ENCODE peak calls at places on chromosomes 6 and 20, in eight cellular contexts. Z is H1, I is OCI-LY7, U is hepatocyte, R is IMR-90, K is HCT116, N is SK-N-SH, V is DND-41. Q is an unnamed sample.

GRCh38 chr20:11797161-11797560 is 120.5 kb upstream of the BTBD3 start:
- DNase-seq in U (no peak), V (no peak), K (no peak), Z (no peak), R (no peak), I (no peak), N (no peak), Q (no peak)

GRCh38 chr6:84107495-84107894 is 73.9 kb downstream of the MRAP2 start:
- DNase-seq in Z (no peak), V (no peak), U (no peak), R (no peak), I (no peak), K (no peak), N (no peak), Q (no peak)

GRCh38 chr20:10322073-10323012 is 103.7 kb downstream of the SNAP25 start:
- DNase-seq in Z (no peak), K (no peak), I (no peak), R (no peak), V (no peak), N (peak; percentile 9), U (no peak), Q (no peak)

GRCh38 chr20:41746635-41747034 is 128.5 kb upstream of the CHD6 start:
- DNase-seq in U (no peak), N (no peak), I (peak; percentile 5), R (no peak), Z (no peak), V (no peak), K (no peak), Q (no peak)

GRCh38 chr20:43959079-43959919 is 44.6 kb downstream of the TOX2 start:
- DNase-seq in N (no peak), I (peak; percentile 20), V (peak; percentile 63), U (no peak), R (no peak), Z (no peak), K (no peak), Q (no peak)

GRCh38 chr6:81754906-81755305 is 2.4 kb upstream of the TENT5A start:
- DNase-seq in V (no peak), R (no peak), Z (no peak), I (no peak), K (no peak), U (no peak), N (no peak), Q (no peak)

GRCh38 chr20:31542201-31542842 is 28.1 kb downstream of the HM13 start:
- DNase-seq in N (no peak), R (no peak), K (no peak), U (no peak), Z (no peak), I (no peak), V (peak; percentile 65), Q (no peak)

GRCh38 chr6:121210943-121211342 is 123.3 kb downstream of the TBC1D32 start:
- DNase-seq in K (no peak), U (no peak), N (no peak), I (no peak), R (no peak), Z (no peak), V (no peak), Q (no peak)

GRCh38 chr20:50575869-50576720 is 65.9 kb downstream of the PTPN1 start:
- DNase-seq in V (peak; percentile 51), N (peak; percentile 70), K (peak; percentile 22), I (peak; percentile 70), U (peak; percentile 78), R (peak; percentile 51), Z (peak; percentile 74), Q (peak; percentile 91)

GRCh38 chr20:62363920-62364851 is 2.9 kb downstream of the LAMA5 start:
- DNase-seq in K (no peak), N (no peak), U (peak; percentile 59), R (no peak), I (no peak), V (no peak), Z (peak; percentile 59), Q (peak; percentile 93)

GRCh38 chr6:25717856-25718740 is 36.4 kb upstream of the SLC17A4 start:
- DNase-seq in U (peak; percentile 64), K (peak; percentile 6), N (peak; percentile 44), R (peak; percentile 6), Z (no peak), V (no peak), I (peak; percentile 59), Q (peak; percentile 63)

GRCh38 chr20:63565021-63565698 is 8.9 kb downstream of the HELZ2 start:
- DNase-seq in N (no peak), K (no peak), U (no peak), Z (no peak), I (no peak), R (no peak), V (no peak), Q (no peak)

GRCh38 chr6:48951917-48952316 is 511.1 kb downstream of the MMUT start:
- DNase-seq in V (no peak), N (no peak), R (no peak), U (no peak), Z (no peak), I (no peak), K (no peak), Q (no peak)
- TF ChIP-seq CTCF in V (no peak), N (no peak), R (no peak), U (no peak), Z (peak; percentile 27), I (no peak), K (no peak), Q (no peak)

DNA sequence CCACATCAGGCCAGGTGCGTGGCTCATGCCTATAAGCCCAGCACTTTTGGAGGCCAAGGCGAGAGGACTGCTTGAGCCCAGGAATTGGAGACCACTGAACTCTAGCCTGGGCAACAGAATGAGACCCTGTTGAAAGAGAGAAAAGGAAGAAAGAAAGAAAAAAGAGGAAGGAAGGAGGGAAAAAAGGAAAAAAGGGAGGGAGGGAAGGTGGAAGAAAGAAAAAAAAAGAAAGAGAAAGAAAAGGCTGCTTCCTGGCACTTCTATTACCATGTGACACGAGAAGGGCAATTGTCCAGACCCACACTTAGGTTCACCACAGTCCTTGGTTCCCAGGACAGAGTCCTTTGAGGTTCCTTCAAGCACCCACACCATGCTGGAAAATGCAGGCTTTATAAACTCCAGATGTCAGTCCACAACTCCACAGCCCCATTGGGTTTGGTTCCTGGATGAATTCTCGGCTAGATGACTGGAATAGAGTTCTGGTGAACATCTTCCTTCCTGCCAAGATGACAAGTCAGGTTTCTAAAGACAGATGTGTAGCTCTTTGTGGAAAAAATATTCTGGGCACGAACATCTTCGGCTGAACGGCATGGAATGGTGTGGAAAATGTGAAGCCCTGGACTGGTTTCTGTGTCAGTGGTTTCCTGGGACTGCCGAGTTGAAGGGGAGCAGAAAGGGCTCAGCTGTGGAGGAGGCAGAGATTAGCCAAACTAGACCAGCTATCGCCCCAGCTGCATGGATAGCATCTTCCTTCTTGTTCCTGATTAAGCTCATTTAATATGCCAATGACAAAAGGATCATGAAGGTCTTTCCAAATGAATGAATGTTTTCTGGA is 32.5 kb downstream of the NT5E start:
- DNase-seq in V (no peak), N (no peak), Z (no peak), R (no peak), U (no peak), I (no peak), K (no peak), Q (peak; percentile 78)
- H3K4me2 ChIP-seq in V (no peak overlapping the region), N (peak overlapping the region; percentile 30), Z (no peak overlapping the region), R (no peak overlapping the region), U (no peak overlapping the region), I (no peak overlapping the region), K (peak overlapping the region; percentile 7), Q (peak overlapping the region; percentile 54)

GRCh38 chr6:169700296-169700695 is 1.5 kb downstream of the WDR27 start:
- DNase-seq in Z (no peak), N (no peak), I (no peak), R (peak; percentile 29), V (no peak), K (no peak), U (peak; percentile 53), Q (no peak)

GRCh38 chr6:169702640-169703246 is 817 bp downstream of the C6orf120 start:
- DNase-seq in I (peak; percentile 50), V (no peak), U (peak; percentile 53), N (peak; percentile 68), K (no peak), R (peak; percentile 19), Z (no peak), Q (peak; percentile 38)

GRCh38 chr6:169701953-169702639 is at the start of the genes C6orf120 and WDR27:
- DNase-seq in R (peak; percentile 95), K (peak; percentile 91), U (peak; percentile 98), I (peak; percentile 98), Z (peak; percentile 96), N (peak; percentile 97), V (peak; percentile 93), Q (peak; percentile 97)

GRCh38 chr6:169701218-169701952 is 444 bp downstream of the WDR27 start:
- DNase-seq in Z (no peak), R (no peak), U (no peak), V (no peak), N (peak; percentile 51), K (no peak), I (peak; percentile 51), Q (peak; percentile 62)
- H3K4me1 ChIP-seq in Z (peaks cover 3% of the 10 kb centered on the region), R (peaks cover 9% of the 10 kb centered on the region), U (peaks cover 29% of the 10 kb centered on the region), V (peaks cover 55% of the 10 kb centered on the region), N (peaks cover 28% of the 10 kb centered on the region), K (peaks cover 20% of the 10 kb centered on the region), I (peaks cover 45% of the 10 kb centered on the region), Q (peaks cover 48% of the 10 kb centered on the region)

GRCh38 chr20:36121981-36122930 is 32.3 kb upstream of the EPB41L1 start:
- DNase-seq in U (peak; percentile 56), V (no peak), R (no peak), N (no peak), I (no peak), Z (no peak), K (peak; percentile 74), Q (no peak)

GRCh38 chr20:36120241-36120640 is 34.3 kb upstream of the EPB41L1 start:
- DNase-seq in U (no peak), V (no peak), I (no peak), R (no peak), Z (no peak), K (no peak), N (no peak), Q (no peak)

GRCh38 chr20:36122931-36123288 is 31.6 kb upstream of the EPB41L1 start:
- DNase-seq in V (no peak), U (no peak), R (no peak), I (no peak), Z (no peak), K (no peak), N (no peak), Q (no peak)

GRCh38 chr20:36119537-36119936 is 35.0 kb upstream of the EPB41L1 start:
- DNase-seq in N (no peak), V (no peak), Z (no peak), I (no peak), R (no peak), K (no peak), U (no peak), Q (no peak)

GRCh38 chr20:36120991-36121390 is 33.5 kb upstream of the EPB41L1 start:
- DNase-seq in R (no peak), V (no peak), N (no peak), I (no peak), U (no peak), K (no peak), Z (no peak), Q (no peak)
- TF ChIP-seq CTCF in R (no peak), V (no peak), N (no peak), I (no peak), U (no peak), K (no peak), Z (no peak), Q (no peak)

GRCh38 chr6:112298816-112299281 is 44.5 kb upstream of the LAMA4 start:
- DNase-seq in Z (no peak), K (peak; percentile 23), U (no peak), N (no peak), I (no peak), R (peak; percentile 94), V (no peak), Q (no peak)
- H3K4me2 ChIP-seq in Z (no peak overlapping the region), K (peak overlapping the region; percentile 65), U (no peak overlapping the region), N (peak overlapping the region; percentile 74), I (no peak overlapping the region), R (peak overlapping the region; percentile 81), V (no peak overlapping the region), Q (peak overlapping the region; percentile 83)